ENCODE peak calls at places on chromosomes 11 and 22, in eight cellular contexts. I, M, N, V, B, K, F and G are unnamed samples.

GRCh38 chr11:87445002-87445401 is 407.3 kb downstream of the TMEM135 start:
- DNase-seq in B (no peak), K (peak), N (no peak), F (no peak), I (no peak), M (peak), V (no peak), G (no peak)

GRCh38 chr11:110761994-110762393 is 49.8 kb upstream of the ARHGAP20 start:
- DNase-seq in V (no peak), B (no peak), K (no peak), I (no peak), M (no peak), N (no peak), F (no peak), G (no peak)

GRCh38 chr22:22111267-22111751 is 128.7 kb upstream of the TOP3B start:
- DNase-seq in N (peak), I (no peak), K (peak), M (peak), B (no peak), V (no peak), F (no peak), G (no peak)

GRCh38 chr22:47923011-47923427 is 1160.6 kb downstream of the TBC1D22A start:
- DNase-seq in B (no peak), F (no peak), K (no peak), I (no peak), V (no peak), N (no peak), M (no peak), G (no peak)

GRCh38 chr11:77779935-77780334 is 40.6 kb downstream of the RSF1 start:
- DNase-seq in V (peak), B (no peak), K (peak), N (no peak), M (peak), F (no peak), I (peak), G (no peak)

GRCh38 chr22:19357270-19358105 is 66.0 kb upstream of the CLTCL1 start:
- DNase-seq in K (no peak), M (no peak), N (no peak), I (no peak), B (no peak), F (no peak), V (no peak), G (no peak)

GRCh38 chr11:71459076-71459766 is 6.2 kb downstream of the NADSYN1 start:
- DNase-seq in I (no peak), M (no peak), K (no peak), F (no peak), B (no peak), V (no peak), N (no peak), G (no peak)

GRCh38 chr11:78914503-78914902 is 339.8 kb upstream of the NARS2 start:
- DNase-seq in V (no peak), F (no peak), K (no peak), M (no peak), B (no peak), I (no peak), N (no peak), G (no peak)